ENCODE peak calls at places on chromosomes 2 and 18, in five cellular contexts. Y is A549, A is transverse colon, C is H1, B is tibial nerve. S is an unnamed sample. For H3K4me1, the result is how much of the 10 kb centered on the place peaks cover.

GRCh38 chr2:207403950-207404349 is 125.8 kb upstream of the CREB1 start:
- DNase-seq in Y (no peak), A (no peak), C (no peak), B (no peak), S (no peak)

GRCh38 chr18:12574494-12575185 is 83.3 kb downstream of the SPIRE1 start:
- DNase-seq in Y (no peak), A (no peak), C (no peak), B (no peak), S (no peak)

GRCh38 chr2:117470311-117471095 is 344.0 kb upstream of the DDX18 start:
- DNase-seq in Y (no peak), A (peak), C (peak), B (no peak), S (no peak)

GRCh38 chr18:68418881-68419280 is 296.0 kb downstream of the TMX3 start:
- DNase-seq in Y (no peak), A (no peak), C (no peak), B (no peak), S (no peak)

GRCh38 chr18:5237083-5237722 is 40.1 kb upstream of the AKAIN1 start:
- DNase-seq in Y (no peak), A (no peak), C (no peak), B (peak), S (peak)

GRCh38 chr2:227861011-227861410 is 10.4 kb upstream of the DAW1 start:
- DNase-seq in Y (no peak), A (no peak), C (no peak), B (no peak), S (no peak)

GRCh38 chr2:201955702-201956141 is 77.9 kb upstream of the FZD7 start:
- DNase-seq in Y (no peak), A (no peak), C (no peak), B (peak), S (peak)

GRCh38 chr2:181203916-181204315 is 223.5 kb downstream of the UBE2E3 start:
- DNase-seq in Y (no peak), A (no peak), C (no peak), B (no peak), S (no peak)

GRCh38 chr2:159214325-159214865 is 72.1 kb downstream of the WDSUB1 start:
- DNase-seq in Y (no peak), A (no peak), C (no peak), B (no peak), S (no peak)

GRCh38 chr2:219344756-219345458 is 12.4 kb upstream of the RESP18 start:
- DNase-seq in Y (no peak), A (peak), C (no peak), B (peak), S (peak)

GRCh38 chr2:140210963-140211362 is 1430.8 kb upstream of the NXPH2 start:
- DNase-seq in Y (no peak), A (no peak), C (no peak), B (no peak), S (no peak)

GRCh38 chr2:198857246-198857645 is 600.5 kb downstream of the SATB2 start:
- DNase-seq in Y (no peak), A (no peak), C (no peak), B (no peak), S (no peak)

GRCh38 chr2:231640646-231641111 is 48.0 kb downstream of the TEX44 start:
- DNase-seq in Y (peak), A (peak), C (no peak), B (peak), S (peak)

GRCh38 chr2:27313882-27314645 is 5.8 kb upstream of the UCN start:
- DNase-seq in Y (no peak), A (no peak), C (no peak), B (no peak), S (no peak)

GRCh38 chr2:33340265-33340664 is 136.2 kb upstream of the RASGRP3 start:
- DNase-seq in Y (no peak), A (peak), C (no peak), B (peak), S (peak)

GRCh38 chr2:25268136-25268535 is 73.6 kb downstream of the DNMT3A start:
- DNase-seq in Y (no peak), A (no peak), C (no peak), B (no peak), S (no peak)

GRCh38 chr18:69400976-69401474 is 337 bp downstream of the DOK6 start:
- DNase-seq in Y (peak), A (peak), C (peak), B (no peak), S (peak)

GRCh38 chr2:18230668-18231067 is 329.8 kb downstream of the RDH14 start:
- DNase-seq in Y (no peak), A (no peak), C (no peak), B (no peak), S (no peak)

GRCh38 chr2:158009425-158009824 is 92.3 kb upstream of the UPP2 start:
- DNase-seq in Y (no peak), A (no peak), C (no peak), B (no peak), S (no peak)

GRCh38 chr2:216696751-216697560 is 1.6 kb upstream of the IGFBP5 start:
- DNase-seq in Y (peak), A (no peak), C (no peak), B (no peak), S (no peak)

GRCh38 chr2:133591164-133591563 is 22.9 kb upstream of the NCKAP5 start:
- DNase-seq in Y (no peak), A (peak), C (no peak), B (peak), S (peak)

GRCh38 chr2:85954918-85955420 is 66.2 kb upstream of the ST3GAL5 start:
- DNase-seq in Y (no peak), A (no peak), C (no peak), B (no peak), S (no peak)

GRCh38 chr18:48767090-48767670 is 183.6 kb downstream of the SMAD7 start:
- DNase-seq in Y (no peak), A (no peak), C (no peak), B (no peak), S (no peak)

GRCh38 chr2:35973132-35973736 is 382.3 kb upstream of the CRIM1 start:
- DNase-seq in Y (peak), A (no peak), C (no peak), B (no peak), S (no peak)

GRCh38 chr2:231321556-231322334 is 73.8 kb upstream of the B3GNT7 start:
- DNase-seq in Y (no peak), A (peak), C (peak), B (peak), S (peak)

GRCh38 chr18:10739152-10739551 is 213.3 kb downstream of the NAPG start:
- DNase-seq in Y (no peak), A (no peak), C (no peak), B (no peak), S (no peak)

GRCh38 chr2:202148515-202149154 is 75.6 kb downstream of the KIAA2012 start:
- DNase-seq in Y (no peak), A (no peak), C (no peak), B (no peak), S (no peak)

GRCh38 chr2:101693991-101694588 is 3.4 kb upstream of the MAP4K4 start:
- DNase-seq in Y (no peak), A (no peak), C (no peak), B (no peak), S (no peak)

GRCh38 chr2:140154711-140155110 is 1374.5 kb upstream of the NXPH2 start:
- DNase-seq in Y (no peak), A (no peak), C (no peak), B (no peak), S (no peak)

GRCh38 chr2:101884423-101884822 is 107.3 kb upstream of the IL1R2 start:
- DNase-seq in Y (no peak), A (no peak), C (no peak), B (no peak), S (no peak)

GRCh38 chr2:239369631-239370161 is 31.1 kb downstream of the HDAC4 start:
- DNase-seq in Y (no peak), A (peak), C (no peak), B (no peak), S (peak)

DNA sequence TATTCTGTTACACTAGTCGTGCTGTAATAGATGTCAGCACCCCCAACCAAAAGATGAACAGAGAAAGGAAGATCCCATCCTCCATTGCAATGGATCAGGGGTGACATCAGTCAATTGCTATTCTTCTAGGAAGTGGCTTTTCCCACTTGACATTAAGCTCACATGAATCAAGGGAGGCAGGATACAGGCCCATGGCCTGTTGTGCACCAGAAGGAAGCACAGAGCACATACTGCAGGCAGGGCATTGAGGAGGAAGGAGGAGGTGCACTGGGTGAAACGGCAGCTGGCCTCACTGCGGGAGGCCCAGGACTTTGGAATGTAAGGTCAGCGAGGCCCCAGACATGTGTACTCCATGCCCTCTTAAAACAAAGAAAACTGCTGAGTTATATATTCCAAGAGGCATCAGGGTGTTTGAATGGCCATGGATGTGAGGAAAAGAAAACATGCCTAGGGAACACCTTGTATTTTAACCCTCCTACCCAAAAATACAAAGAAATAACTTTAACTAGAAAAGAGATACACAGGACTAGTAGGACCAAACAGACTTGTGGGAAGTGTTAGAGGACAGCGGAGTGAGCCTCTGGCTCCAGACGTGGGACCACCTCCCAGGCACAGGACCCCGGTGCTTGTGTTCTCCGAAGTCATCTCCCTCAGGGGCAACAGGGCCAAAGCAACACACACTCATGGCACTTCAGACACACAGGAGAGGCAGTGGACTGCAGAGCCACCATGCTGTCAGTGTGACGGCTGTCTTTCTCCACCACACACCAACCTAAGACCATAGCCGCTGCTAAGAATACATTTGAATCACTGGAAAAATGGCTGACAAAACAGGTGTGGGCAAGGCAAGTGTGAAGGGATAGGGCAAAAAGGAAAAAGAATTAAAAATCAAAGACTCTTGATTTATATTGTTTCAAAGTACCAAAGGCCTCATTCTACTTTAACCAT is 51.4 kb upstream of the RIOK3 start:
- DNase-seq in Y (no peak), A (peak), C (no peak), B (no peak), S (no peak)
- TF ChIP-seq EP300 in Y (no peak), A (no peak), C (no peak), B (no peak), S (no peak)

GRCh38 chr18:75213610-75214009 is 3.0 kb downstream of the TSHZ1 start:
- DNase-seq in Y (no peak), A (no peak), C (no peak), B (no peak), S (no peak)
- H3K4me1 ChIP-seq in Y (under half), A (under half), C (under half), B (half or more), S (half or more)

GRCh38 chr2:22377251-22377650 is 1007.7 kb upstream of the KLHL29 start:
- DNase-seq in Y (no peak), A (no peak), C (no peak), B (no peak), S (no peak)
- TF ChIP-seq EP300 in Y (no peak), A (no peak), C (no peak), B (no peak), S (no peak)

GRCh38 chr2:10385501-10385900 is 62.6 kb downstream of the ODC1 start:
- DNase-seq in Y (no peak), A (no peak), C (no peak), B (no peak), S (no peak)
- H3K4me1 ChIP-seq in Y (half or more), A (under half), C (under half), B (half or more), S (under half)

DNA sequence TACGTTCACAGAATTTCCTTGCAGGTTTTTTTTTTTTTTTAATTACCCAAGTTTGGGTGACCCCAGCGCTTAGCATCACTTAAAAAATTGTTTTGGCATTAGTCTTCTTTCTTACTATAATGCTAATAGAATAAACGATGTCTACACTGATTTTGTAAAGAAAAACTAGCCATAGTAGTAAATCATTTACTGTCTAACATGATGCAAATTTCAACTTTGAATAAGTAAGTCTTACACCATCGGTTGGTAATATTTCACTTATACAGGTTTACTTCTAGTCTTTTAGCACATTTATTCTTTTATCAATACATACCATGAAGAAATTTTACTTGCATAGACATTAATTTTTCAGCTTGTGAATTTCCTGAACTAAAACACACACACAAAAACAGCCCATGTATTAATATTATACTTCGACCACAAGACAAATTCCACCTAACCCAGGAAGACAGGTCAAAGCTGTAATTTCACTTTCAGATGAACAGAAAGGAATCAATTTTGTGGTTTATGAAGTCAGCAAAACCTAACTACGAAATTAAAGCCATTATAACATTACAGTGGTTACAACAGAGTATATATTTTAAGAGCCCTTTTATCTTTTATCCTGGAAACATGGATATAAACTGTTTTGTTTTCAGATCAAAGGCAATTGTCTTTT is 1.9 kb downstream of the YES1 start:
- DNase-seq in Y (no peak), A (no peak), C (no peak), B (no peak), S (no peak)
- TF ChIP-seq EP300 in Y (no peak), A (no peak), C (no peak), B (no peak), S (no peak)

DNA sequence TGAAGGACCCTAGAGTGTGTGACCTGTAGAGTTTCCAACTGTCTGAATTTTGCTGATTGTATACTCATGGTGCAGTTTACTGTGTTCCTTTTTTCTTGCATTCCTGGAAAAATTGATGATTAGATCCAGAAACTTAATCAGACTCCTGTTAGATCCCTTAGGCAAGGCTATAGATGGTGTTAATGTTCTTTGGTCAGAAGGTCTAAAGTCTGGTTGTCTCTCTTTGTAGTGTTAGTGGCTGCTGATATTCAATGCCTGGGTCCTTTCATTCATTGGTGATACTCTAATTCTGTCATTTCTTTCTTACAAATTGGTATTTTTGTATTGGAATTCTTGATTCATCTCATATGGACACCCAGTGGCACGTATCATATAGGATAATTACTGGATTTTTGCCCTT is 6.3 kb downstream of the CCNT2 start:
- DNase-seq in Y (no peak), A (no peak), C (no peak), B (no peak), S (no peak)
- H3K4me1 ChIP-seq in Y (half or more), A (under half), C (under half), B (half or more), S (half or more)

DNA sequence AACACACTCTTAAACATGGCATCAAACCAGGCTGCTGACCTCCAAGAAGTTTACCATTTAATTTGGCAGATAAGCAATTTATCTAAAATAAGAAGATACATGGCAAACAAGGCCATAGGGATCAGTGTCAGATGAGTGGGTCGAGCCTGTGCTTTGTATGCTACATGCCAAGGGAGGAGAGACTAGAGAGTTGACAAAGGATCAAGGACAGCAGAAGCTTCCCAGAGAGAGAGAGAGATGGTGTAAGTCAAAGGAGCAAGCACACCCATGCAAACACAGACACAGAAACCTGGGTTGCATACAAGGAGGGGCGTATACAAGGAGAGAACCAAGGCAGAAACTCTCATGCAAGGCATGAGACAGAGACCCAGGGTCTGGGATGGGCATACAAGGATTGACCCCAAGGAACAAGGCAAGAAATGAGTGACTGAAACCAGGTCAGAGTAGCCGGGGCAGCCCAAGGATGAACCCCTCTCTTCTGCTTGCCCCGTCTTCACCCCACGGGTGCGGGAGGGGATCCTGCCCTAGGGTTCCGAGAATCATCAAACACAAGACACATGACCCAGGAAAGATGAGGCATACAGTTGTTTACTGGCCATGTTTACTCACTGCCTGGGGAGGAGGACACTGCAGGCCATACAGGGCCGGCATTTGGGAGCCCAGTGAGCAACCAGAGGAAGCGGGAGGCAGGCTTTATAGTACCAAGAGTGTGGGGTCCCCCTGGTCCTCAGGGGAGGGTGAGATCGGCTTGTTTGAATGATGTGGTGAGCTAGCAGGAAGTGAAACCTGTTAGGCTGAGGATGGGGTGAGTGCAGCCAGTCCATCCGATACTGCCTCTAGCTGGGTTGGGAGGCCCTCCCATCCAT is 529.2 kb upstream of the ID2 start:
- DNase-seq in Y (no peak), A (no peak), C (no peak), B (no peak), S (no peak)
- TF ChIP-seq EP300 in Y (no peak), A (no peak), C (no peak), B (no peak), S (no peak)

GRCh38 chr2:73926493-73927327 is at the start of gene DGUOK:
- DNase-seq in Y (peak), A (peak), C (peak), B (peak), S (peak)

GRCh38 chr2:73925853-73926492 is 707 bp upstream of the DGUOK start:
- DNase-seq in Y (no peak), A (peak), C (no peak), B (no peak), S (peak)

GRCh38 chr2:73928995-73929394 is 2.3 kb downstream of the DGUOK start:
- DNase-seq in Y (no peak), A (peak), C (no peak), B (no peak), S (no peak)

GRCh38 chr2:73925033-73925704 is 1.5 kb upstream of the DGUOK start:
- DNase-seq in Y (no peak), A (peak), C (no peak), B (no peak), S (peak)

DNA sequence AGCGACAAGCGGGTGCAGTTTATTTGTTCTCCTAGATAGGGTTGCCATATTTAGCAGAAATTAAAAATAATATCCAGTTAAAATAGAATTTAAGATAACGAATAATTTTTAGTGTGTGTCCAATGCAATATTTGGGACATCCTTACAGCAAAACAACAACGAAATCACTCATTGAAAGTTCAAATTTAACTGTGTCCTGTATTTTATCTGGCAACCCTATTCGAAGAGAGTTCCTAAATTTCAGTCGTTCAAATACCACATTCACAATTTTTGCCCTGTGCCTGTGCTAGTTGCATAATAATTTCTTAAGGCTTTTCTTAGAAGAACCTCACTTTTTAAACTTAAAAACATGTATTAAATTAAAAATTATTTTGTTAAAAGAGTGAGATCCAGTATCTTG is 664 bp downstream of the DGUOK start:
- DNase-seq in Y (no peak), A (no peak), C (no peak), B (no peak), S (no peak)
- H3K4me1 ChIP-seq in Y (under half), A (under half), C (under half), B (half or more), S (under half)

S was measured in sigmoid colon.